ENCODE peak calls at places on chromosomes 11 and 22, in nine cellular contexts. U is right atrium auricular region, H is GM12865, N is esophagus squamous epithelium, G is colonic mucosa, R is GM23338, T is BJ, C is fibroblast of lung, Z is NB4. J is an unnamed sample.

GRCh38 chr11:77842451-77843121 is 21.6 kb downstream of the AAMDC start:
- DNase-seq in R (no peak), U (no peak), Z (no peak), H (no peak), G (no peak), C (peak), N (no peak), T (no peak), J (peak)

GRCh38 chr11:74325649-74326645 is 14.5 kb upstream of the P4HA3 start:
- DNase-seq in C (peak), T (peak), Z (no peak), R (no peak), H (no peak), G (peak), N (no peak), U (peak), J (peak)

GRCh38 chr22:22884888-22885840 is 2.5 kb upstream of the IGLL5 start:
- DNase-seq in N (no peak), R (no peak), T (no peak), C (no peak), U (peak), Z (peak), H (peak), G (no peak), J (no peak)

GRCh38 chr11:1375161-1375954 is 14.4 kb upstream of the BRSK2 start:
- DNase-seq in R (no peak), U (no peak), H (no peak), Z (no peak), G (no peak), C (no peak), N (no peak), T (no peak), J (no peak)

GRCh38 chr11:114172871-114173444 is 113.4 kb downstream of the ZBTB16 start:
- DNase-seq in G (no peak), C (no peak), N (no peak), T (no peak), U (peak), H (no peak), R (no peak), Z (no peak), J (no peak)

GRCh38 chr11:125516266-125516665 is 20.2 kb upstream of the FEZ1 start:
- DNase-seq in R (no peak), H (no peak), C (no peak), T (no peak), N (no peak), G (no peak), U (no peak), Z (no peak), J (no peak)

GRCh38 chr11:119479685-119480275 is 56.8 kb upstream of the THY1 start:
- DNase-seq in G (no peak), R (peak), C (peak), T (no peak), Z (peak), N (no peak), U (peak), H (peak), J (peak)

GRCh38 chr11:79864882-79865281 is 424.1 kb upstream of the TENM4 start:
- DNase-seq in N (no peak), H (no peak), C (no peak), Z (no peak), G (peak), U (no peak), R (no peak), T (no peak), J (no peak)

GRCh38 chr11:65488273-65489058 is 10.4 kb upstream of the MALAT1 start:
- DNase-seq in U (no peak), H (no peak), G (peak), Z (no peak), N (no peak), C (peak), T (no peak), R (no peak), J (peak)

GRCh38 chr11:35031869-35032268 is 107.1 kb upstream of the CD44 start:
- DNase-seq in C (no peak), T (no peak), R (no peak), U (no peak), G (no peak), N (no peak), Z (no peak), H (no peak), J (no peak)

GRCh38 chr22:25137577-25138525 is 61.8 kb upstream of the CRYBB3 start:
- DNase-seq in R (no peak), N (no peak), Z (peak), T (no peak), G (peak), U (no peak), H (peak), C (no peak), J (no peak)

GRCh38 chr11:8683115-8683807 is 669 bp downstream of the RPL27A start:
- DNase-seq in R (no peak), N (no peak), Z (no peak), H (peak), U (peak), T (no peak), G (no peak), C (no peak), J (no peak)

GRCh38 chr11:574632-575323 is 1.5 kb upstream of the PHRF1 start:
- DNase-seq in U (no peak), G (no peak), H (no peak), T (no peak), Z (no peak), N (no peak), C (no peak), R (no peak), J (peak)

GRCh38 chr11:117950999-117951961 is 22.1 kb upstream of the TMPRSS13 start:
- DNase-seq in U (peak), H (peak), C (no peak), G (no peak), R (no peak), N (no peak), Z (peak), T (no peak), J (no peak)

GRCh38 chr11:62573006-62573591 is 592 bp downstream of the EEF1G start:
- DNase-seq in U (no peak), T (no peak), H (peak), N (no peak), G (no peak), R (peak), Z (peak), C (no peak), J (peak)

GRCh38 chr11:11895672-11896071 is 53.9 kb downstream of the USP47 start:
- DNase-seq in C (no peak), N (no peak), G (no peak), R (no peak), T (no peak), H (no peak), U (no peak), Z (no peak), J (peak)

GRCh38 chr22:24326266-24326665 is 55.6 kb downstream of the SPECC1L start:
- DNase-seq in G (no peak), H (no peak), C (no peak), Z (no peak), N (no peak), R (no peak), T (no peak), U (no peak), J (no peak)

GRCh38 chr22:43630451-43630850 is 181.7 kb downstream of the EFCAB6 start:
- DNase-seq in G (no peak), U (no peak), T (no peak), N (no peak), H (no peak), Z (no peak), C (no peak), R (no peak), J (no peak)

GRCh38 chr11:33777906-33778305 is 3.6 kb upstream of the FBXO3 start:
- DNase-seq in H (no peak), C (no peak), T (no peak), U (no peak), Z (no peak), R (no peak), N (no peak), G (no peak), J (no peak)

GRCh38 chr22:50074551-50075042 is 10.6 kb downstream of the MLC1 start:
- DNase-seq in N (no peak), U (no peak), R (peak), C (no peak), Z (no peak), H (no peak), T (no peak), G (peak), J (no peak)

GRCh38 chr11:88016392-88017020 is 158.7 kb downstream of the RAB38 start:
- DNase-seq in N (peak), C (peak), R (peak), G (peak), Z (peak), U (peak), H (peak), T (peak), J (peak)

GRCh38 chr22:37427128-37427710 is at the start of gene ELFN2:
- DNase-seq in N (no peak), Z (no peak), R (peak), U (no peak), G (no peak), H (no peak), C (peak), T (no peak), J (peak)

GRCh38 chr11:34962034-34962433 is 45.6 kb downstream of the PDHX start:
- DNase-seq in H (no peak), T (no peak), G (no peak), R (no peak), U (no peak), C (no peak), Z (no peak), N (no peak), J (no peak)

GRCh38 chr22:40826984-40827741 is 8.0 kb upstream of the SLC25A17 start:
- DNase-seq in U (no peak), H (no peak), Z (no peak), T (no peak), G (no peak), N (no peak), R (peak), C (no peak), J (no peak)

GRCh38 chr11:104095791-104096190 is 59.4 kb downstream of the DDI1 start:
- DNase-seq in G (no peak), H (no peak), U (no peak), T (no peak), C (no peak), Z (no peak), N (no peak), R (no peak), J (no peak)

GRCh38 chr11:102807921-102808320 is 10.0 kb upstream of the MMP1 start:
- DNase-seq in C (peak), G (no peak), T (no peak), U (no peak), H (peak), N (no peak), Z (peak), R (peak), J (peak)

GRCh38 chr11:75383246-75383645 is 16.1 kb upstream of the RPS3 start:
- DNase-seq in U (no peak), N (no peak), H (no peak), R (peak), T (no peak), Z (peak), C (no peak), G (no peak), J (no peak)

GRCh38 chr11:132343445-132343844 is 973.0 kb downstream of the NTM start:
- DNase-seq in H (peak), G (no peak), C (no peak), U (no peak), N (no peak), R (no peak), T (no peak), Z (no peak), J (no peak)

GRCh38 chr22:48754611-48755331 is 1072.9 kb downstream of the BRD1 start:
- DNase-seq in N (no peak), C (no peak), G (peak), R (no peak), U (peak), H (no peak), T (no peak), Z (no peak), J (no peak)

GRCh38 chr22:31162015-31162765 is 2.2 kb downstream of the RNF185 start:
- DNase-seq in N (no peak), R (no peak), G (no peak), U (no peak), C (peak), H (no peak), T (no peak), Z (no peak), J (peak)
- H3K4me3 ChIP-seq in N (no peak), R (no peak), G (no peak), U (no peak), C (no peak), H (no peak), T (no peak), Z (no peak), J (no peak)

GRCh38 chr11:82775736-82776346 is 42.2 kb upstream of the FAM181B start:
- DNase-seq in C (peak), N (no peak), G (peak), R (peak), H (peak), Z (peak), U (no peak), T (no peak), J (peak)
- TF ChIP-seq CTCF in C (peak), N (peak), G (peak), R (peak), H (peak), Z (peak), U (peak), T (peak), J (peak)

GRCh38 chr11:27012254-27012921 is 18.5 kb downstream of the FIBIN start:
- DNase-seq in U (no peak), T (no peak), N (no peak), C (peak), R (peak), G (peak), H (no peak), Z (peak), J (peak)
- H3K4me3 ChIP-seq in U (no peak), T (no peak), N (no peak), C (no peak), R (no peak), G (no peak), H (no peak), Z (no peak), J (no peak)

GRCh38 chr22:28282346-28282745 is 363.3 kb upstream of the PITPNB start:
- DNase-seq in R (peak), Z (no peak), H (no peak), U (no peak), G (no peak), T (peak), C (peak), N (no peak), J (peak)

GRCh38 chr22:28283025-28283654 is 364.1 kb upstream of the PITPNB start:
- DNase-seq in U (no peak), R (no peak), C (peak), G (no peak), N (no peak), H (no peak), Z (no peak), T (no peak), J (peak)

DNA sequence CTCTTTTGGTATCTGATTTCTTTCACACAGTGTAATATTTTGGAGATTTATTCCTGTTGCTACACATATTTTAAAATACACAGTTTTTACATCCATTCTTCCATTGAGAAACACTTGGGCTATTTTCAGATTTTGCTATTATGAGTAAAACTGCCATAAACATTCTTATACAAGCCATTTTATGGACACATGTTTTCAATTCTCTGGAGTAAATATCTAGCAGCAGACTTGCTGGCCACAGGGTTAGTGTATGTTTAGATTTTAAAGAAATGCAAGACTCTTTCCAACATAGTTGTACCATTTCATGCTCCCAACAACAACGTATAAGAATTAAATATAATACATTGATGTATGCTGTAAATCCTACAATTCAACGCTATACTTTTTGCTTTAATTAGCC is 360.8 kb upstream of the PITPNB start:
- DNase-seq in H (no peak), T (peak), R (no peak), Z (no peak), U (no peak), G (no peak), C (no peak), N (no peak), J (no peak)
- TF ChIP-seq CTCF in H (no peak), T (no peak), R (no peak), Z (no peak), U (no peak), G (no peak), C (no peak), N (no peak), J (no peak)

GRCh38 chr11:45900916-45901617 is 6.0 kb downstream of the FREY1 start:
- DNase-seq in C (no peak), Z (no peak), R (peak), G (no peak), U (no peak), T (no peak), N (no peak), H (no peak), J (no peak)
- H3K4me3 ChIP-seq in C (peak), Z (no peak), R (peak), G (no peak), U (peak), T (peak), N (peak), H (no peak), J (peak)

GRCh38 chr11:57936050-57936418 is 87.6 kb upstream of the OR9Q1 start:
- DNase-seq in U (no peak), G (no peak), N (no peak), R (no peak), Z (no peak), C (no peak), T (no peak), H (no peak), J (no peak)
- TF ChIP-seq CTCF in U (no peak), G (no peak), N (no peak), R (no peak), Z (no peak), C (no peak), T (no peak), H (no peak), J (no peak)

DNA sequence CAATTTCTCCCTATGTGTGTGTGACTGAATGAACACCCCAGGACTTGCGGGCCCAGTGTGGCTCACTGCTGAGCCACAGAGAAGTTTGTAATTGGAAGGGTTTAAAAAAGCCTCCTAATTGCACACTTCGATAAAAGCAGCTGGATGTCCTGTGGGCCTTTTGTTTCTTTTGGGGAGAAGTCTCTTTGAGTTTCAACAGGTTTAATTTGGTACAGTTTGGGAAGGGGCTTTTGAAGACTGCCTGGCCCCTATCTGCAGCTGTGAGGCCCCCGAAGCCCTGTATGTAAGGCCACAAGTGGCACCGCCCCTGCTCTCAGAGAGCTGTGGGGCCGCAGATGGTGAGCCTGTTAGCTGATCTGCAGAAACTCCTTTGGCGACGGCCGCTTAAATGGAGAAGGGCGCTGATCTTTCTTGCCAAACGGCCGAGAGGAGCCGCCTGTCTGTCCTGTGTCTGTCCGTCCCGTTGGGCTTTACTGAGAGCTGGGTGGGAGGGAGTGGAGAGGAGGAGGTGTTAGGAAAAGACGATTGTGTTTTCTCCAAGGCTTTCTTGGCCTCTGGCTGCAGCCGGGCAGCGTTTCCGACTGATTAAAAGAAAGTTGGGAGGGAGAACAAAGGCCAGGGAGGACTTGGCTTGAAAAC is 2.1 kb downstream of the FBLN1 start:
- DNase-seq in N (no peak), G (no peak), Z (peak), T (no peak), H (no peak), U (no peak), R (peak), C (peak), J (peak)
- H3K4me3 ChIP-seq in N (peak), G (peak), Z (no peak), T (peak), H (no peak), U (peak), R (peak), C (peak), J (peak)

J was measured in cardiac fibroblast.